ENCODE peak calls at places on chromosome 7, in six cellular contexts. O is GM06990; V is head of caudate nucleus; R is GM12865; H is CD4-positive, alpha-beta memory T cell; U is Caco-2. B is an unnamed sample.

GRCh38 chr7:140230862-140231778 is 54.3 kb upstream of the KDM7A start:
- DNase-seq in U (peak), R (no peak), H (peak), V (peak), O (peak), B (peak)

GRCh38 chr7:16840094-16840493 is 35.3 kb upstream of the AGR2 start:
- DNase-seq in H (no peak), V (no peak), R (no peak), U (no peak), O (no peak), B (no peak)

GRCh38 chr7:44279731-44280505 is 45.5 kb downstream of the CAMK2B start:
- DNase-seq in H (no peak), V (peak), U (no peak), O (no peak), R (no peak), B (no peak)

GRCh38 chr7:24442170-24442777 is 131.0 kb upstream of the PALS2 start:
- DNase-seq in U (no peak), R (no peak), O (no peak), H (no peak), V (no peak), B (peak)

GRCh38 chr7:121604627-121605296 is 208.7 kb upstream of the FAM3C start:
- DNase-seq in V (no peak), U (no peak), O (no peak), R (no peak), H (no peak), B (no peak)

GRCh38 chr7:84895563-84895962 is 291.3 kb downstream of the SEMA3D start:
- DNase-seq in H (no peak), R (no peak), U (no peak), O (no peak), V (no peak), B (no peak)

GRCh38 chr7:150781016-150781415 is 19.1 kb downstream of the TMEM176B start:
- DNase-seq in U (no peak), V (no peak), O (no peak), H (no peak), R (peak), B (no peak)

GRCh38 chr7:90777075-90777864 is 181.1 kb downstream of the CDK14 start:
- DNase-seq in O (no peak), H (no peak), U (no peak), V (no peak), R (peak), B (no peak)

GRCh38 chr7:30815016-30815854 is 44.0 kb downstream of the MINDY4 start:
- DNase-seq in R (no peak), O (no peak), U (no peak), V (no peak), H (no peak), B (no peak)